ENCODE peak calls at places on chromosomes 12 and 14, in five cellular contexts. P, K, C, B and D are unnamed samples.

GRCh38 chr12:101759396-101760047 is 20.3 kb upstream of the SYCP3 start:
- DNase-seq in P (peak), B (peak), C (peak), K (peak), D (peak)

GRCh38 chr12:122319312-122319638 is 53.0 kb upstream of the VPS33A start:
- DNase-seq in B (no peak), C (no peak), K (peak), P (no peak), D (no peak)

GRCh38 chr14:29724991-29725390 is 202.7 kb downstream of the PRKD1 start:
- DNase-seq in C (no peak), P (peak), B (no peak), K (no peak), D (no peak)

GRCh38 chr12:28550757-28551381 is 360.6 kb downstream of the CCDC91 start:
- DNase-seq in B (peak), C (no peak), P (peak), K (peak), D (no peak)

GRCh38 chr14:61585598-61586538 is 109.4 kb upstream of the HIF1A start:
- DNase-seq in C (no peak), P (no peak), K (peak), B (no peak), D (no peak)

GRCh38 chr12:65622056-65622455 is 202.2 kb upstream of the HMGA2 start:
- DNase-seq in P (no peak), B (no peak), C (peak), K (no peak), D (no peak)

GRCh38 chr14:56216631-56217379 is 98.6 kb downstream of the PELI2 start:
- DNase-seq in B (no peak), P (no peak), C (peak), K (peak), D (peak)

GRCh38 chr12:44015333-44015941 is 179.6 kb downstream of the TMEM117 start:
- DNase-seq in K (peak), B (peak), P (peak), C (peak), D (peak)

GRCh38 chr14:32679927-32680612 is 258.6 kb upstream of the NPAS3 start:
- DNase-seq in P (no peak), C (no peak), B (no peak), K (no peak), D (no peak)

GRCh38 chr12:9760699-9761406 is at the start of gene CD69:
- DNase-seq in C (no peak), K (peak), B (no peak), P (no peak), D (no peak)

GRCh38 chr12:49984960-49985359 is 12.2 kb downstream of the AQP6 start:
- DNase-seq in K (no peak), C (no peak), B (no peak), P (no peak), D (no peak)

GRCh38 chr12:27333311-27334009 is 824 bp downstream of the BMAL2 start:
- DNase-seq in C (no peak), B (no peak), P (no peak), K (peak), D (peak)

GRCh38 chr14:93936245-93936644 is 9.1 kb downstream of the FAM181A start:
- DNase-seq in B (no peak), K (no peak), P (peak), C (peak), D (peak)

GRCh38 chr12:97324471-97324870 is 138.1 kb upstream of the RMST start:
- DNase-seq in P (no peak), K (no peak), B (no peak), C (no peak), D (no peak)

GRCh38 chr12:76259660-76260389 is 88.4 kb downstream of the BBS10 start:
- DNase-seq in B (no peak), K (peak), C (no peak), P (no peak), D (no peak)

GRCh38 chr12:29726321-29726692 is 57.4 kb downstream of the TMTC1 start:
- DNase-seq in B (no peak), C (no peak), K (peak), P (no peak), D (no peak)

GRCh38 chr12:17971850-17972249 is 118.1 kb downstream of the RERGL start:
- DNase-seq in K (no peak), C (no peak), B (no peak), P (no peak), D (no peak)

GRCh38 chr12:66823857-66824570 is 145.1 kb upstream of the GRIP1 start:
- DNase-seq in C (no peak), P (peak), B (no peak), K (no peak), D (no peak)

GRCh38 chr14:90137807-90138206 is 76.0 kb downstream of the KCNK13 start:
- DNase-seq in K (peak), P (no peak), B (no peak), C (no peak), D (no peak)

GRCh38 chr12:53538209-53538689 is 31.0 kb upstream of the NPFF start:
- DNase-seq in P (peak), B (peak), K (peak), C (no peak), D (peak)

GRCh38 chr14:65846469-65846868 is 433.9 kb downstream of the FUT8 start:
- DNase-seq in K (no peak), C (no peak), B (no peak), P (no peak), D (peak)

GRCh38 chr14:76260749-76261148 is 109.0 kb downstream of the GPATCH2L start:
- DNase-seq in K (no peak), B (no peak), C (no peak), P (no peak), D (no peak)

GRCh38 chr12:59570134-59570533 is 25.7 kb upstream of the SLC16A7 start:
- DNase-seq in P (peak), B (no peak), K (no peak), C (no peak), D (no peak)

GRCh38 chr12:46608431-46609280 is 217.1 kb downstream of the SLC38A4 start:
- DNase-seq in C (no peak), P (no peak), B (no peak), K (peak), D (no peak)

GRCh38 chr12:104519190-104519857 is 62.6 kb downstream of the CHST11 start:
- DNase-seq in K (peak), B (no peak), P (no peak), C (no peak), D (peak)

GRCh38 chr14:64682173-64682710 is 22.0 kb upstream of the PLEKHG3 start:
- DNase-seq in K (peak), C (no peak), B (no peak), P (peak), D (peak)

GRCh38 chr12:93785262-93786010 is 108.3 kb downstream of the CRADD start:
- DNase-seq in C (peak), P (peak), K (peak), B (peak), D (peak)

GRCh38 chr12:121494093-121494787 is 86.6 kb downstream of the KDM2B start:
- DNase-seq in C (peak), K (peak), P (peak), B (no peak), D (peak)

GRCh38 chr14:104692261-104692938 is 3.0 kb downstream of the INF2 start:
- DNase-seq in B (no peak), K (no peak), P (no peak), C (no peak), D (no peak)

GRCh38 chr14:23055621-23056256 is 1.6 kb downstream of the CDH24 start:
- DNase-seq in C (peak), B (no peak), P (no peak), K (no peak), D (no peak)

GRCh38 chr12:53617700-53618099 is 8.5 kb downstream of the ATF7 start:
- DNase-seq in C (no peak), B (no peak), K (peak), P (no peak), D (no peak)

GRCh38 chr12:28040251-28040650 is 67.7 kb upstream of the PTHLH start:
- DNase-seq in K (no peak), C (no peak), B (no peak), P (no peak), D (no peak)

GRCh38 chr14:40232302-40232701 is 800.1 kb upstream of the FBXO33 start:
- DNase-seq in K (no peak), B (no peak), P (no peak), C (no peak), D (no peak)
- TF ChIP-seq MYC in K (no peak), B (no peak), P (no peak), C (no peak), D (no peak)

GRCh38 chr14:70754989-70755388 is 54.3 kb downstream of the MAP3K9 start:
- DNase-seq in C (no peak), B (peak), P (peak), K (no peak), D (no peak)
- TF ChIP-seq MAX in C (no peak), B (no peak), P (peak), K (no peak), D (no peak)

GRCh38 chr12:96132819-96133218 is 61.4 kb upstream of the ELK3 start:
- DNase-seq in P (peak), K (peak), B (peak), C (no peak), D (peak)
- TF ChIP-seq MYC in P (no peak), K (no peak), B (no peak), C (no peak), D (no peak)

GRCh38 chr12:11540156-11540555 is 109.3 kb upstream of the ETV6 start:
- DNase-seq in C (no peak), B (no peak), K (no peak), P (no peak), D (no peak)

GRCh38 chr12:11543513-11544168 is 105.8 kb upstream of the ETV6 start:
- DNase-seq in B (no peak), K (no peak), P (no peak), C (no peak), D (no peak)

GRCh38 chr12:11542599-11542998 is 106.9 kb upstream of the ETV6 start:
- DNase-seq in C (no peak), K (no peak), B (no peak), P (no peak), D (no peak)

GRCh38 chr12:11539156-11539555 is 110.3 kb upstream of the ETV6 start:
- DNase-seq in B (no peak), K (no peak), P (no peak), C (no peak), D (no peak)

GRCh38 chr12:11540615-11541014 is 108.9 kb upstream of the ETV6 start:
- DNase-seq in B (no peak), C (no peak), K (no peak), P (no peak), D (no peak)
- TF ChIP-seq MAX in B (no peak), C (no peak), K (no peak), P (no peak), D (no peak)

GRCh38 chr12:111753144-111753881 is 13.4 kb upstream of the ALDH2 start:
- DNase-seq in B (peak), K (peak), P (peak), C (peak), D (peak)
- TF ChIP-seq MYC in B (no peak), K (no peak), P (no peak), C (peak), D (peak)